ENCODE peak calls at places on chromosomes 16 and 17, in four cellular contexts. M, Z, R and S are unnamed samples.

GRCh38 chr16:8851761-8852403 is 16.9 kb downstream of the CARHSP1 start:
- DNase-seq in M (no peak), Z (no peak), R (no peak), S (no peak)

GRCh38 chr17:35515027-35515426 is 22.5 kb downstream of the SLFN12L start:
- DNase-seq in M (no peak), Z (no peak), R (no peak), S (no peak)

GRCh38 chr16:963913-964695 is 6.7 kb downstream of the LMF1 start:
- DNase-seq in R (no peak), M (no peak), Z (no peak), S (no peak)

GRCh38 chr17:63698886-63699637 is 863 bp downstream of the LIMD2 start:
- DNase-seq in Z (peak; percentile 73), R (peak; percentile 78), M (peak; percentile 3), S (no peak)

GRCh38 chr17:74737299-74738050 is 419 bp downstream of the RAB37 start:
- DNase-seq in R (no peak), Z (peak; percentile 66), M (no peak), S (no peak)

GRCh38 chr17:28745777-28746473 is 2.1 kb downstream of the TRAF4 start:
- DNase-seq in M (peak; percentile 90), R (no peak), Z (peak; percentile 53), S (no peak)

GRCh38 chr16:23105309-23105708 is 43.9 kb downstream of the USP31 start:
- DNase-seq in M (no peak), Z (no peak), R (no peak), S (no peak)

GRCh38 chr16:85465328-85466307 is 147.5 kb upstream of the GSE1 start:
- DNase-seq in R (no peak), Z (peak; percentile 93), M (no peak), S (no peak)

GRCh38 chr16:49342336-49343265 is 31.0 kb upstream of the C16orf78 start:
- DNase-seq in M (no peak), R (no peak), Z (no peak), S (no peak)

GRCh38 chr16:54847207-54847606 is 83.5 kb upstream of the IRX5 start:
- DNase-seq in M (peak; percentile 1), Z (no peak), R (no peak), S (no peak)

GRCh38 chr16:4660454-4661007 is 32.8 kb upstream of the NUDT16L1 start:
- DNase-seq in Z (no peak), R (peak; percentile 78), M (peak; percentile 83), S (no peak)

GRCh38 chr17:66172144-66172543 is 19.8 kb downstream of the CEP112 start:
- DNase-seq in M (no peak), R (no peak), Z (no peak), S (no peak)

GRCh38 chr17:43755389-43755875 is 3.2 kb downstream of the SOST start:
- DNase-seq in M (no peak), Z (no peak), R (no peak), S (no peak)

GRCh38 chr17:61395983-61396585 is 3.6 kb upstream of the TBX2 start:
- DNase-seq in Z (peak; percentile 57), M (no peak), R (no peak), S (no peak)

GRCh38 chr16:78560997-78561396 is 461.5 kb downstream of the WWOX start:
- DNase-seq in M (no peak), R (no peak), Z (no peak), S (no peak)

GRCh38 chr16:11896776-11897175 is 19.0 kb downstream of the GSPT1 start:
- DNase-seq in Z (no peak), R (no peak), M (peak; percentile 79), S (no peak)

GRCh38 chr16:60564588-60564987 is 1471.7 kb downstream of the CDH8 start:
- DNase-seq in R (no peak), M (no peak), Z (no peak), S (no peak)

GRCh38 chr16:49465661-49466528 is 92.3 kb downstream of the C16orf78 start:
- DNase-seq in M (no peak), Z (peak; percentile 8), R (no peak), S (no peak)

GRCh38 chr17:30378191-30378796 is 433 bp upstream of the CPD start:
- DNase-seq in R (peak; percentile 50), M (no peak), Z (peak; percentile 59), S (no peak)